ENCODE peak calls at places on chromosomes 2 and 18, in seven cellular contexts. S is esophagus squamous epithelium, C is HL-60, W is GM10248, R is left ventricle myocardium inferior, I is A673, P is WERI-Rb-1. O is an unnamed sample.

GRCh38 chr2:133812826-133813617 is 244.8 kb upstream of the NCKAP5 start:
- DNase-seq in R (no peak), P (no peak), C (no peak), W (no peak), I (peak), S (no peak), O (no peak)

GRCh38 chr18:10736984-10737383 is 211.2 kb downstream of the NAPG start:
- DNase-seq in P (no peak), R (no peak), C (no peak), S (no peak), W (no peak), I (peak), O (no peak)

GRCh38 chr2:46887028-46887885 is 28.3 kb downstream of the MCFD2 start:
- DNase-seq in R (no peak), P (no peak), S (no peak), I (no peak), C (no peak), W (no peak), O (no peak)

GRCh38 chr2:71276311-71277158 is 49.6 kb upstream of the PAIP2B start:
- DNase-seq in W (peak), S (peak), I (peak), C (peak), P (peak), R (peak), O (peak)

GRCh38 chr2:108621689-108622681 is 87.7 kb downstream of the LIMS1 start:
- DNase-seq in R (no peak), C (no peak), W (no peak), S (no peak), P (no peak), I (no peak), O (no peak)

GRCh38 chr2:60707750-60708371 is 48.2 kb upstream of the PAPOLG start:
- DNase-seq in R (no peak), I (peak), C (no peak), W (peak), P (no peak), S (no peak), O (peak)

GRCh38 chr18:10953672-10954071 is 195.7 kb downstream of the PIEZO2 start:
- DNase-seq in W (no peak), C (no peak), I (no peak), P (no peak), R (no peak), S (no peak), O (no peak)

GRCh38 chr18:22709288-22710060 is 223.7 kb upstream of the RBBP8 start:
- DNase-seq in P (no peak), W (no peak), C (no peak), I (no peak), R (no peak), S (no peak), O (no peak)

GRCh38 chr2:98771771-98772521 is 41.0 kb upstream of the MGAT4A start:
- DNase-seq in R (no peak), P (no peak), C (peak), I (no peak), W (peak), S (no peak), O (peak)

GRCh38 chr2:35343135-35343534 is 1012.4 kb upstream of the CRIM1 start:
- DNase-seq in P (no peak), S (no peak), W (no peak), I (peak), C (no peak), R (no peak), O (no peak)

GRCh38 chr2:17765423-17765822 is 11.5 kb downstream of the GEN1 start:
- DNase-seq in P (no peak), W (no peak), R (no peak), I (peak), S (no peak), C (no peak), O (no peak)

GRCh38 chr2:56287508-56287907 is 103.7 kb downstream of the CCDC85A start:
- DNase-seq in R (no peak), P (no peak), W (no peak), C (no peak), S (no peak), I (no peak), O (no peak)

GRCh38 chr2:214376631-214377624 is 33.9 kb upstream of the VWC2L start:
- DNase-seq in W (no peak), C (no peak), P (no peak), R (no peak), S (no peak), I (no peak), O (no peak)

GRCh38 chr2:111182740-111183139 is 62.0 kb downstream of the BCL2L11 start:
- DNase-seq in S (no peak), R (no peak), W (no peak), I (no peak), C (no peak), P (no peak), O (no peak)

GRCh38 chr2:165632594-165632993 is 161.5 kb downstream of the GALNT3 start:
- DNase-seq in S (no peak), C (no peak), P (no peak), R (no peak), W (no peak), I (no peak), O (no peak)

GRCh38 chr18:68034293-68034692 is 517.8 kb upstream of the DSEL start:
- DNase-seq in P (no peak), W (no peak), S (no peak), R (no peak), I (peak), C (no peak), O (no peak)

GRCh38 chr2:23449413-23449812 is 64.4 kb downstream of the KLHL29 start:
- DNase-seq in P (no peak), I (no peak), W (peak), S (no peak), C (no peak), R (no peak), O (peak)

GRCh38 chr2:149747456-149747855 is 159.9 kb upstream of the MMADHC start:
- DNase-seq in C (no peak), R (no peak), P (no peak), I (peak), S (no peak), W (no peak), O (no peak)

DNA sequence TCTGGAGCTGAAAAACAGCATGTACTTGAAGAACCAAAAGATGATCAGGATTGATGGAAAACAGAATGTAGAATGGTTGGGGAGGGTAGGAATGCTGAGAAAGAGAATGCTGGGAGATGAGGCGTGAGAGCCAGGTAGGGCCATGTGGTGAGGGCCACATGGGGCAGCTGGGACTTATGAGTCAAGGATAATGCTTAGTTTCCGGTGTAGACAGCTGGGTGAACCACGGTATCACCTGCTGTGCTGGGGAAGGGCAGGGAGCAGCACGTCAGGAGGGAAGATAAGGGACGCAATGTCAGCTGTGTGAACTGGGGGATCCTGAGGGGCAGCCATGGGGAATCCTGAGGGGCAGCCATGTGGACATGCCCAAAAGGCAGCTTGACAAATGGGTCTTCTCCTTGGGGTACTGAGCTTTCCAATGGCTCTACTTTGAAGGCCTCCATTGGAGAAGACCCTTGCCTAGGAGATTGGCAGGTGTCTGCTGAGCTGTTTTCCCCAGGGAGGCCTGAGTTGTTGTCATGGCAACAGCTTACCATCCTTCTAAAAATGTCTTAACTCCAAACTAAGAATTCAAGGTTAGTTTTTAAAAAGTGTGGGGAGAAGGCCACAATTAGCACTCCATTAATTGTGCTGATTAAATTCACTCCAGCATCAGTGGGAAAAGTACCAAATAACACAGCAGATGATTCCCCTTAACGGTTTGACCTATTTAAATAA is 51.1 kb downstream of the MTHFD2 start:
- DNase-seq in I (no peak), R (no peak), S (no peak), P (peak), C (no peak), W (no peak), O (no peak)
- TF ChIP-seq CTCF in I (no peak), R (no peak), S (no peak), P (no peak), C (no peak), W (no peak), O (peak)

GRCh38 chr2:240149943-240150784 is 9.7 kb upstream of the OTOS start:
- DNase-seq in P (peak), S (no peak), I (peak), W (peak), C (no peak), R (no peak), O (peak)
- TF ChIP-seq CTCF in P (peak), S (peak), I (peak), W (peak), C (peak), R (peak), O (peak)

GRCh38 chr2:215794829-215795546 is 218.4 kb downstream of the MREG start:
- DNase-seq in P (no peak), R (no peak), C (no peak), S (no peak), I (peak), W (no peak), O (no peak)
- TF ChIP-seq CTCF in P (peak), R (no peak), C (no peak), S (no peak), I (peak), W (no peak), O (no peak)

DNA sequence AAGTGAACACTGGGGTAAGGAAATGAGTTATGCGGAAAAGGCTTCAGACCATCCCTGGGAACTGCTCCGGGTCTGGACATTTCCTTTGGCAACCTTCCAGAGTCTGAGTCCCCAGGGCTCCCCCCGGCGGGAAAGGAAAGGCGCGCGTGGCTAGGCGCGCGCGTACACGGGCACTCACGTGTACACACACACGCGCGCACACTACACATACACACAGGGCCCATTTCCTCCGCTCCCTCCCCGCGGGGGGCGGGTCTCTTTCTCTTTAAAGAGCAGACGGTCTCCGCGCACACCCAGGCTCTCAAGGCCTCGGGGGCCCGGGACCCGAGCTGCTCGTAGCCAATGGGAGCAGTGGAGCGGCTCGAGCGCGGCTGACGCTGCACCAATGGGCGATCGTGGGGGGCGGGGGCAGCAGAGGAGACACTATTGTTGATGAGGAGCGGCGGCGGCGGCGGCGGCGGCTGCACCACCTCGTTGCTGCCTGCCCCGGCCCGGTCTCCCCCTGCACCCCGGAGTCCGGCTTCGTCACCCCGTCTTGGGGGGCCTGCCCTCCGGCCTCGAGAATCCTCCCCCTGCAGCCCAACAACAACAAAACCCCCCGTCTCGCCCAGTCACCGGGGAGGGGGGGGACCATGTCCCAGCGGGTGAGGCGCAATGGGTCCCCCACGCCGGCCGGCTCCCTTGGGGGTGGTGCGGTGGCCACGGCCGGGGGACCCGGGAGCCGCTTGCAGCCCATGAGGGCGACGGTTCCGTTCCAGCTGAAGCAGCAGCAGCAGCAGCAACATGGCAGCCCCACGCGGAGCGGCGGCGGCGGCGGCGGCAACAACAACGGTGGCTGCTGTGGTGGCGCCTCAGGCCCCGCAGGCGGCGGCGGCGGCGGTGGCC is at the start of gene FAM117B:
- DNase-seq in R (peak), W (peak), S (peak), P (peak), I (peak), C (peak), O (peak)
- TF ChIP-seq CTCF in R (no peak), W (no peak), S (no peak), P (no peak), I (no peak), C (no peak), O (peak)

DNA sequence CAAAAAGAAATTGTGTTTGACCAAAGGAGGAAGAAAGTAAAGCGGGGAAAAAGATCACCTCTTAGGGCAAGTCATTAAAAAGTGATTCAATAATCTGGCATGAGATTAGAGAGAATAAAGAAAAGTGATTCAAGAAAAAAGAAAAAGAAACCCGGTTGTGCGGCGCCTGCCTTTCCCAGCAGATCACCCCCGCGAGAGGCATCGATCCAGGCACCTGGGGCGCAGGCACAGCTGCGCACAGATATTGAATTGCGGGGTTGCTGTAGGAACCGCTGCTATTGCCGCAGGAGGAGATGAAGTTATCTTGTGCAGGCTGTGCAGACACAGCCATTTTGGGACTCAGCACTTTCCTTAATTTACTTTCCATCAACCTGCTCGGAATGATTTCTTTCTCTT is 71.2 kb downstream of the PLB1 start:
- DNase-seq in W (peak), C (no peak), S (no peak), I (peak), P (peak), R (no peak), O (peak)
- TF ChIP-seq CTCF in W (no peak), C (no peak), S (no peak), I (no peak), P (no peak), R (no peak), O (no peak)

GRCh38 chr2:154437104-154437503 is 261.4 kb upstream of the KCNJ3 start:
- DNase-seq in P (no peak), I (no peak), R (no peak), W (no peak), C (no peak), S (no peak), O (no peak)

GRCh38 chr2:154443919-154444318 is 254.6 kb upstream of the KCNJ3 start:
- DNase-seq in W (no peak), R (no peak), P (no peak), C (no peak), S (no peak), I (no peak), O (no peak)

GRCh38 chr2:154439156-154439555 is 259.3 kb upstream of the KCNJ3 start:
- DNase-seq in C (no peak), S (no peak), R (no peak), W (no peak), I (peak), P (no peak), O (no peak)
- TF ChIP-seq CTCF in C (no peak), S (no peak), R (peak), W (no peak), I (peak), P (no peak), O (no peak)

DNA sequence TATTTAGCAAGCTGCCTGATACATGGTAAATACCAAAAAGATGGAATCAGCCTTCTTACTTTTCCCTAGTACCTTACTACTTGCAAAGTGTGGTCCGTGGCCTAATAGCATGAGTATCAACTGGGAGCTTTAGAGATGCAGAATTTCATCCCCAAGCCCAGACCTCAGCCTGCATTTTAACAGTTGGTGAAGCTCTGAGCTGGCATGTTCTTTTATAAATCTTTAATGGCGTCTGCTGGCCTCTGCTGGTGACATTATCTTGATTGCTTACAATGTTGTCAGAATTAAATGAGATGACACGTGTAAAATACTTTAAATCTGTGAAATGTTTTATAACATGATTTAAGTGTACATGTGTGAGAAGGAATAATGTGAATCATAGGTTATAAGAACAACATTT is 115.1 kb upstream of the NOSTRIN start:
- DNase-seq in R (no peak), W (no peak), C (no peak), P (peak), S (no peak), I (peak), O (no peak)
- TF ChIP-seq CTCF in R (peak), W (peak), C (no peak), P (no peak), S (peak), I (peak), O (peak)

GRCh38 chr18:79928563-79928960 is 22.9 kb downstream of the SLC66A2 start:
- DNase-seq in P (peak), C (no peak), S (no peak), I (no peak), R (no peak), W (no peak), O (no peak)
- TF ChIP-seq CTCF in P (no peak), C (no peak), S (no peak), I (no peak), R (no peak), W (no peak), O (no peak)

GRCh38 chr2:196172976-196173375 is 1.6 kb upstream of the STK17B start:
- DNase-seq in S (no peak), C (no peak), R (no peak), P (no peak), W (no peak), I (no peak), O (no peak)

GRCh38 chr2:196171946-196172345 is 568 bp upstream of the STK17B start:
- DNase-seq in I (no peak), P (no peak), S (no peak), W (no peak), C (no peak), R (no peak), O (no peak)

GRCh38 chr2:196170681-196171247 is 614 bp downstream of the STK17B start:
- DNase-seq in W (no peak), P (no peak), R (peak), I (peak), S (no peak), C (no peak), O (peak)

GRCh38 chr2:196170202-196170680 is 1.1 kb downstream of the STK17B start:
- DNase-seq in R (no peak), W (no peak), S (no peak), I (peak), C (peak), P (no peak), O (no peak)

GRCh38 chr2:196171248-196171871 is at the start of gene STK17B:
- DNase-seq in I (peak), S (peak), R (peak), C (peak), W (peak), P (peak), O (peak)
- TF ChIP-seq CTCF in I (peak), S (no peak), R (no peak), C (no peak), W (peak), P (no peak), O (peak)

GRCh38 chr2:173955004-173955403 is 10.2 kb downstream of the SP3 start:
- DNase-seq in P (no peak), C (peak), R (no peak), W (no peak), S (no peak), I (no peak), O (no peak)
- TF ChIP-seq CTCF in P (no peak), C (no peak), R (no peak), W (no peak), S (no peak), I (peak), O (no peak)